ENCODE peak calls at places on chromosomes 2 and 18, in five cellular contexts. One of them, this sample, is unnamed.
A peak's percentile ranks its signal among the peaks of the same experiment; 100 is the strongest.

GRCh38 chr2:176136375-176137248 is 7.1 kb downstream of the HOXD8 start:
- ATAC-seq in body of pancreas: no peak
- ATAC-seq in A549: peak; percentile 26
- ATAC-seq in heart left ventricle: no peak
- ATAC-seq in HepG2: peak; percentile 19
- ATAC-seq in this sample: peak; percentile 26

GRCh38 chr2:197292614-197293013 is 18.0 kb downstream of the ANKRD44 start:
- ATAC-seq in body of pancreas: no peak
- ATAC-seq in A549: no peak
- ATAC-seq in heart left ventricle: no peak
- ATAC-seq in HepG2: no peak
- ATAC-seq in this sample: no peak

GRCh38 chr2:30612371-30612770 is 165.3 kb downstream of the LCLAT1 start:
- ATAC-seq in body of pancreas: no peak
- ATAC-seq in A549: no peak
- ATAC-seq in heart left ventricle: peak; percentile 22
- ATAC-seq in HepG2: peak; percentile 51
- ATAC-seq in this sample: no peak

GRCh38 chr18:79588636-79589481 is 90.7 kb upstream of the CTDP1 start:
- ATAC-seq in body of pancreas: peak; percentile 82
- ATAC-seq in A549: no peak
- ATAC-seq in heart left ventricle: peak; percentile 86
- ATAC-seq in HepG2: peak; percentile 74
- ATAC-seq in this sample: peak; percentile 96

GRCh38 chr2:129092871-129093385 is 774.3 kb upstream of the HS6ST1 start:
- ATAC-seq in body of pancreas: peak; percentile 71
- ATAC-seq in A549: no peak
- ATAC-seq in heart left ventricle: no peak
- ATAC-seq in HepG2: no peak
- ATAC-seq in this sample: no peak

GRCh38 chr2:39128919-39129391 is 8.1 kb upstream of the SOS1 start:
- ATAC-seq in body of pancreas: no peak
- ATAC-seq in A549: no peak
- ATAC-seq in heart left ventricle: no peak
- ATAC-seq in HepG2: no peak
- ATAC-seq in this sample: no peak

GRCh38 chr2:197613509-197613987 is 61.8 kb downstream of the RFTN2 start:
- ATAC-seq in body of pancreas: peak; percentile 47
- ATAC-seq in A549: peak; percentile 73
- ATAC-seq in heart left ventricle: no peak
- ATAC-seq in HepG2: peak; percentile 94
- ATAC-seq in this sample: no peak

GRCh38 chr2:223877771-223878410 is 40.5 kb upstream of the AP1S3 start:
- ATAC-seq in body of pancreas: no peak
- ATAC-seq in A549: no peak
- ATAC-seq in heart left ventricle: no peak
- ATAC-seq in HepG2: no peak
- ATAC-seq in this sample: no peak

GRCh38 chr2:130288467-130289403 is 54.0 kb upstream of the IMP4 start:
- ATAC-seq in body of pancreas: no peak
- ATAC-seq in A549: no peak
- ATAC-seq in heart left ventricle: no peak
- ATAC-seq in HepG2: no peak
- ATAC-seq in this sample: no peak

GRCh38 chr18:57426187-57426586 is 9.0 kb upstream of the ONECUT2 start:
- ATAC-seq in body of pancreas: no peak
- ATAC-seq in A549: no peak
- ATAC-seq in heart left ventricle: no peak
- ATAC-seq in HepG2: no peak
- ATAC-seq in this sample: no peak

GRCh38 chr2:60555066-60555793 is 1.8 kb upstream of the BCL11A start:
- ATAC-seq in body of pancreas: peak; percentile 48
- ATAC-seq in A549: peak; percentile 62
- ATAC-seq in heart left ventricle: no peak
- ATAC-seq in HepG2: peak; percentile 81
- ATAC-seq in this sample: peak; percentile 38
- TF ChIP-seq POLR2A in body of pancreas: no peak
- TF ChIP-seq POLR2A in A549: no peak
- TF ChIP-seq POLR2A in heart left ventricle: no peak
- TF ChIP-seq POLR2A in HepG2: no peak
- TF ChIP-seq POLR2A in this sample: no peak

DNA sequence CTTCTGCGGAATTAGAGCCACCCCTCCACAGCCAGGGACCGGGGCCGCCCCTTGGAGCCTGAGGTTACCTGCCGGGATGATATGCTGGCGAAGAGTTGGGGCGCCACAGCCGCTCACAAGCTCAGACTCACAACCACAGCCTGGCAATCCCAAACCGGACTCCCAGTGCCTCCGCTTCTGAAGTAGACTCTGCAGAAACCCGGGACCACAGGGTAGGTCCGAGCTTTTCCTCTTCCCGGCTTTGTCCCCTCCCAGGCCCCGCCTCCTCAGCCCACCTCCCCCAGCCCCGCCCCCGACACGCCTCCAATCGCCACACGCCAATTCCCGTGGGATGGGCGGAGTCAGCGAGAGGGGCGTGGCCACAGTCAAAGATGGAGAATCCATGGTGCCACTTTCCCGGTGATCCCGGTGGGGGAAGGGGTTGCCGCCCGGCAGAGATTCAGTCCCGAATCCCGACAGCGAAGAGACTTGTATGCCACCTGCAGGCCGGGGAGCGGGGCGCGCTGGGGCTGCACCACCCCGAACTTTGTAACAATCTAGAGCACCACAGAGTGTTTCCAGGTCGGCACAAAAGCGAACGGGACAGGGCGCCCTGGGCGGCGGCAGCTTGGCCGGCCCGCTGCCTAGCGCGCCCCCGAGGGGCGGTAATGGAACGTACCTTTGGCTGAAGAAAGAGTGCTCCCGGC is at the start of gene IDH1:
- ATAC-seq in body of pancreas: peak; percentile 94
- ATAC-seq in A549: peak; percentile 88
- ATAC-seq in heart left ventricle: peak; percentile 96
- ATAC-seq in HepG2: peak; percentile 81
- ATAC-seq in this sample: peak; percentile 89
- TF ChIP-seq POLR2A in body of pancreas: peak; percentile 79
- TF ChIP-seq POLR2A in A549: peak; percentile 80
- TF ChIP-seq POLR2A in heart left ventricle: no peak
- TF ChIP-seq POLR2A in HepG2: peak; percentile 99
- TF ChIP-seq POLR2A in this sample: peak; percentile 31

DNA sequence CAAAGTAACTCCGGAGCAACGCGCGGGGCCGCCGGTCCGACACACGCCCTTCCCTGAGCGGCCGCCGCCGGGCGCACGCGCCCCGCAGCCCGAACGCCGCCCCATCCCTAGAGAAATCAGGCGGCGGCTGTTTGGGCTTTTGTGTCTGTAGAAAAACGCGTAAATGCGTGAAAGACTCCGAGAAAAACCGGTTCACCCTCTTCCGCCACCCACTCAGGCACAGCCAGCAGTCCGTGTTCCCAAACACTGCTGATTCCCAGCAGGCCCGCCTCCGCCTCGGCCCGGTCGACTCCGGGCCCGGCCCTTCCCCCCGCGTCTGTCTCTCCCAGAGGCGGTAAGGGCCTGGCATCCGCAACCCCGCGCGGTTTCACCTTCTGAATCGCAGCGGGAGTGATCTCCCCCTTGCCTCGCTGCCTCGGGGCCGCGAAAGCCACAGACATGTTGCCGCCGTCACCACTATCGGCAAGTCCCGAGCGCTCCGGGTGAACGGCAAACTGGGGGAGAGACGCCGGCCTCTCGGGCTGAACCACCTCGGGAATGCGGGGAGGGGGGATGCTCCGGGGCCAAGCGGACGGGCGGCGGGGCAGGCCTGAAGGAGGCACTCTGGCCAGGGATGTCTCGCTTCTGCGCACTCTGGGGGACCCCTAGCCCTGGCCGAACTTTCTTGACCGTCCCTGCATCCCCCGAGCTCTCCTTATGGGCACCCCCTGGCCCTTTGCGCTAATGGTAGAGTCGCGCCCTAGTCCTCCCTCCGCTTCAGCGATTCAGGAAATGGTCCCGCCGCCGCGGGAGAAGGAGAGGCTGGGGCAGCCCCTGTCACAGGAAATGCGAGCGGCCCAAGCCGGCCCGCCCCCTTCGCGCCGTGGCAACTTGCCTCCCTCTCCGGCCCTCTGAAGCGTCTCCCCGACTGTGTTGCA is at the start of gene SS18:
- ATAC-seq in body of pancreas: peak; percentile 94
- ATAC-seq in A549: peak; percentile 94
- ATAC-seq in heart left ventricle: peak; percentile 97
- ATAC-seq in HepG2: peak; percentile 92
- ATAC-seq in this sample: peak; percentile 95
- TF ChIP-seq POLR2A in body of pancreas: peak; percentile 83
- TF ChIP-seq POLR2A in A549: peak; percentile 67
- TF ChIP-seq POLR2A in heart left ventricle: no peak
- TF ChIP-seq POLR2A in HepG2: peak; percentile 72
- TF ChIP-seq POLR2A in this sample: no peak

GRCh38 chr2:113183703-113184102 is 9.9 kb downstream of the PSD4 start:
- ATAC-seq in body of pancreas: no peak
- ATAC-seq in A549: no peak
- ATAC-seq in heart left ventricle: no peak
- ATAC-seq in HepG2: no peak
- ATAC-seq in this sample: no peak
- TF ChIP-seq POLR2A in body of pancreas: no peak
- TF ChIP-seq POLR2A in A549: no peak
- TF ChIP-seq POLR2A in heart left ventricle: no peak
- TF ChIP-seq POLR2A in HepG2: no peak
- TF ChIP-seq POLR2A in this sample: no peak

GRCh38 chr2:85935170-85935745 is 46.5 kb upstream of the ST3GAL5 start:
- ATAC-seq in body of pancreas: no peak
- ATAC-seq in A549: no peak
- ATAC-seq in heart left ventricle: no peak
- ATAC-seq in HepG2: no peak
- ATAC-seq in this sample: no peak
- TF ChIP-seq POLR2A in body of pancreas: no peak
- TF ChIP-seq POLR2A in A549: no peak
- TF ChIP-seq POLR2A in heart left ventricle: no peak
- TF ChIP-seq POLR2A in HepG2: no peak
- TF ChIP-seq POLR2A in this sample: no peak

GRCh38 chr2:55519908-55520885 is 679 bp downstream of the CFAP36 start:
- ATAC-seq in body of pancreas: peak; percentile 9
- ATAC-seq in A549: peak; percentile 52
- ATAC-seq in heart left ventricle: peak; percentile 3
- ATAC-seq in HepG2: peak; percentile 46
- ATAC-seq in this sample: peak; percentile 8

DNA sequence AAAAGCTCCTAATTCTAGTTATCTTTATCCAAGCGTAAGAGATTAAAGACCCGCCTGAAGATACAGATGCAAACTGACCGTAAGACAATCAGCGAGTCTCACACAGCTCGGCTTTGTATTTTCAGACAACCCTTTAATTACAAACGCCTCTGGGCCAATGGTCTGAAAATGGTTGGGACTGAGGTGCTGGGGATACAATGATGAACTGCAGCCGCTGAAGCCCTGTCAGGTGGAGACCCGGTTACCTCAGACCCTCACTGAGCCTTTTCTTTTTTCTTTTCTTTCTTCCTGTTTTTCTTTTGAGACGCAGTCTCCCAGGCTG is 711 bp upstream of the CFAP36 start:
- ATAC-seq in body of pancreas: peak; percentile 2
- ATAC-seq in A549: peak; percentile 35
- ATAC-seq in heart left ventricle: no peak
- ATAC-seq in HepG2: peak; percentile 54
- ATAC-seq in this sample: no peak
- TF ChIP-seq POLR2A in body of pancreas: no peak
- TF ChIP-seq POLR2A in A549: no peak
- TF ChIP-seq POLR2A in heart left ventricle: no peak
- TF ChIP-seq POLR2A in HepG2: no peak
- TF ChIP-seq POLR2A in this sample: no peak

GRCh38 chr2:217092710-217093379 is 233.0 kb upstream of the TNP1 start:
- ATAC-seq in body of pancreas: no peak
- ATAC-seq in A549: no peak
- ATAC-seq in heart left ventricle: peak; percentile 55
- ATAC-seq in HepG2: no peak
- ATAC-seq in this sample: no peak
- TF ChIP-seq POLR2A in body of pancreas: no peak
- TF ChIP-seq POLR2A in A549: no peak
- TF ChIP-seq POLR2A in heart left ventricle: no peak
- TF ChIP-seq POLR2A in HepG2: no peak
- TF ChIP-seq POLR2A in this sample: no peak

GRCh38 chr2:81290846-81291245 is 986.3 kb upstream of the LRRTM1 start:
- ATAC-seq in body of pancreas: no peak
- ATAC-seq in A549: no peak
- ATAC-seq in heart left ventricle: no peak
- ATAC-seq in HepG2: no peak
- ATAC-seq in this sample: no peak
- TF ChIP-seq POLR2A in body of pancreas: no peak
- TF ChIP-seq POLR2A in A549: no peak
- TF ChIP-seq POLR2A in heart left ventricle: no peak
- TF ChIP-seq POLR2A in HepG2: no peak
- TF ChIP-seq POLR2A in this sample: no peak

DNA sequence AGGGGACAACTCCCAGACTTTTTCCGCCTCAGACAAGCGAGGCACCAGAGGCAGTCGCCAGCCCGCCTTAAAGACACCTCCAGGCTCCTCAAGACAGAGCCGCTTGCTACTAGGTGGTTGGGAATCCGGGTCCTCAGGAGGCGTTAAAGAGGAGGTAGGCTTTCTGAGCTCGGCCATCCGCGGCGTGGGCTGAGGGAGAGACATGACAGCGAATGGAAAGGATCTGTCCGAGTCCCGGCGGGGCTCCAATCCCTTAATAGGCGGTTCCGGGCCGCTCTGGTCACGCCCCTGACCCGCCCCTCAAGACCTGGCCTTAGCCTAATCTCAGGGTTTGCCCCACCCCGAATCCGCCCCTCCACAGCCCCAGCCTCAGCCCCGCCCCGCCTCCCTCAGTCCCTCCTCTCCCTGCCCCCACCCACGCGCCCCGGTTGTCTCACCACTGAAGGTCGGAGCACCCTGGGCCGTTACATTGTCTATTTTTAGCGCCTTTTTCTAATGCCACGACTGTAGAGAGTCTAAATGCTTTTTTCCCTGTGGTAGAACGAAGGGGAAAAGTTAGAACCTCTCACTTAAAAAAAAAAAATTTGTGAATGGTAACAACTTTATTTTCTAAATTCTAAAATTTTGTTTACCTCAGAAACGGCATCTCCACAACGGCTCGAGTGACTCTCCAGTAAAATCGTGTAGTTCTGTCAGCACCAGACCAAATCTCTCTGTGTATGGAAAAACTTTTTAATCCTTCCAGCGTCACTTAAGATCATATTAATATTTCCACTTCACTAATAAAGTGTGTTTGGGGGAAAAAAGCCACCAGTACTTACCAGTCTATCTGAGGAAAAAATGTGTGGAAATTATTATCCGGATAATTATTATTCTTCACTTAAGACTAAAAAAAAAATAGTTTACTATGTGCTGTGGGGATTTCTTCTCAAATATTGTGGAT is at the start of gene RAD51AP2:
- ATAC-seq in body of pancreas: peak; percentile 99
- ATAC-seq in A549: peak; percentile 96
- ATAC-seq in heart left ventricle: peak; percentile 99
- ATAC-seq in HepG2: peak; percentile 96
- ATAC-seq in this sample: peak; percentile 99
- TF ChIP-seq POLR2A in body of pancreas: peak; percentile 17
- TF ChIP-seq POLR2A in A549: no peak
- TF ChIP-seq POLR2A in heart left ventricle: no peak
- TF ChIP-seq POLR2A in HepG2: no peak
- TF ChIP-seq POLR2A in this sample: no peak

DNA sequence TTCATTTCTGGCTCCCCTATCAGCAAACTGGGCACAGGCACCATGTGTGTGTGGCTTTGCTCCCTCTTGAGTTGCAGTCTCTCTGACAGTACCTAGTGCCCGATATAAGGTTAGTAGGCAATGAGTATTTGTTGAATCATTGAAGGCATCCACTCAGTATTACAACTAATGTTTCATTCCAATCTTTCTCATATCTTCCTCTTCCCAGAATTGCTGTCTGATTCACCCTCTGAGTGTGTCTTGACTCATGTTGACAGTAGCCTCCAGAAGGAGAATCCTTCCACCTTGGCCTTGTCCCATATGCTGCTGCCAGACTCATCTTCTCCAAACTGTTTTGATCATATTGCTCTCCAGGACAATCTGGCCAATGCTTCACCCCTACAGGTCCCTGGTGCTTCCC is 202.5 kb downstream of the LRRTM1 start:
- ATAC-seq in body of pancreas: no peak
- ATAC-seq in A549: no peak
- ATAC-seq in heart left ventricle: no peak
- ATAC-seq in HepG2: no peak
- ATAC-seq in this sample: no peak
- TF ChIP-seq POLR2A in body of pancreas: no peak
- TF ChIP-seq POLR2A in A549: no peak
- TF ChIP-seq POLR2A in heart left ventricle: no peak
- TF ChIP-seq POLR2A in HepG2: no peak
- TF ChIP-seq POLR2A in this sample: no peak